ENCODE peak calls at places on chromosomes 5 and 9, in nine cellular contexts. One of them, this sample, is unnamed. For H3K9me3, the result is how much of the 10 kb centered on the place peaks cover.

GRCh38 chr5:67059747-67060490 is 136.7 kb downstream of the CD180 start:
- DNase-seq in H9: no peak
- DNase-seq in keratinocyte: no peak
- DNase-seq in kidney: no peak
- DNase-seq in IMR-90: peak
- DNase-seq in endothelial cell of umbilical vein: peak
- DNase-seq in GM23248: peak
- DNase-seq in fibroblast of lung: peak
- DNase-seq in neural progenitor cell: no peak
- DNase-seq in this sample: no peak

GRCh38 chr5:94376672-94377345 is 241.6 kb downstream of the KIAA0825 start:
- DNase-seq in keratinocyte: no peak
- DNase-seq in endothelial cell of umbilical vein: no peak
- DNase-seq in GM23248: no peak
- DNase-seq in H9: no peak
- DNase-seq in fibroblast of lung: peak
- DNase-seq in neural progenitor cell: no peak
- DNase-seq in kidney: no peak
- DNase-seq in IMR-90: no peak
- DNase-seq in this sample: no peak

GRCh38 chr9:10134266-10134665 is 478.5 kb downstream of the PTPRD start:
- DNase-seq in keratinocyte: no peak
- DNase-seq in IMR-90: no peak
- DNase-seq in kidney: no peak
- DNase-seq in endothelial cell of umbilical vein: no peak
- DNase-seq in fibroblast of lung: no peak
- DNase-seq in neural progenitor cell: no peak
- DNase-seq in GM23248: no peak
- DNase-seq in H9: no peak
- DNase-seq in this sample: no peak

GRCh38 chr5:57316798-57317327 is 143.0 kb downstream of the GPBP1 start:
- DNase-seq in kidney: no peak
- DNase-seq in GM23248: peak
- DNase-seq in keratinocyte: no peak
- DNase-seq in H9: no peak
- DNase-seq in IMR-90: peak
- DNase-seq in endothelial cell of umbilical vein: peak
- DNase-seq in neural progenitor cell: no peak
- DNase-seq in fibroblast of lung: peak
- DNase-seq in this sample: no peak

GRCh38 chr9:36479086-36479485 is 79.0 kb upstream of the RNF38 start:
- DNase-seq in fibroblast of lung: no peak
- DNase-seq in endothelial cell of umbilical vein: no peak
- DNase-seq in H9: no peak
- DNase-seq in IMR-90: no peak
- DNase-seq in GM23248: no peak
- DNase-seq in kidney: no peak
- DNase-seq in keratinocyte: no peak
- DNase-seq in neural progenitor cell: no peak
- DNase-seq in this sample: no peak

GRCh38 chr9:14690986-14691730 is 2.1 kb downstream of the ZDHHC21 start:
- DNase-seq in IMR-90: no peak
- DNase-seq in kidney: no peak
- DNase-seq in endothelial cell of umbilical vein: peak
- DNase-seq in keratinocyte: no peak
- DNase-seq in GM23248: peak
- DNase-seq in neural progenitor cell: no peak
- DNase-seq in H9: no peak
- DNase-seq in fibroblast of lung: peak
- DNase-seq in this sample: no peak

GRCh38 chr9:121316852-121317373 is 49.0 kb downstream of the GSN start:
- DNase-seq in neural progenitor cell: no peak
- DNase-seq in fibroblast of lung: no peak
- DNase-seq in kidney: no peak
- DNase-seq in H9: no peak
- DNase-seq in GM23248: no peak
- DNase-seq in keratinocyte: no peak
- DNase-seq in IMR-90: no peak
- DNase-seq in endothelial cell of umbilical vein: no peak
- DNase-seq in this sample: no peak

GRCh38 chr9:126295516-126295915 is 31.1 kb upstream of the MVB12B start:
- DNase-seq in neural progenitor cell: no peak
- DNase-seq in IMR-90: no peak
- DNase-seq in H9: no peak
- DNase-seq in fibroblast of lung: no peak
- DNase-seq in kidney: no peak
- DNase-seq in keratinocyte: no peak
- DNase-seq in GM23248: no peak
- DNase-seq in endothelial cell of umbilical vein: no peak
- DNase-seq in this sample: no peak

GRCh38 chr5:135718151-135718550 is 116.3 kb upstream of the SLC25A48 start:
- DNase-seq in IMR-90: peak
- DNase-seq in neural progenitor cell: no peak
- DNase-seq in kidney: no peak
- DNase-seq in keratinocyte: no peak
- DNase-seq in endothelial cell of umbilical vein: no peak
- DNase-seq in H9: no peak
- DNase-seq in fibroblast of lung: peak
- DNase-seq in GM23248: peak
- DNase-seq in this sample: no peak

GRCh38 chr5:73311291-73312110 is 137.1 kb downstream of the FOXD1 start:
- DNase-seq in kidney: peak
- DNase-seq in fibroblast of lung: peak
- DNase-seq in IMR-90: peak
- DNase-seq in keratinocyte: peak
- DNase-seq in H9: peak
- DNase-seq in endothelial cell of umbilical vein: no peak
- DNase-seq in neural progenitor cell: peak
- DNase-seq in GM23248: peak
- DNase-seq in this sample: no peak

GRCh38 chr9:4620881-4621555 is 41.1 kb upstream of the PLPP6 start:
- DNase-seq in fibroblast of lung: peak
- DNase-seq in kidney: no peak
- DNase-seq in keratinocyte: no peak
- DNase-seq in GM23248: peak
- DNase-seq in H9: no peak
- DNase-seq in endothelial cell of umbilical vein: peak
- DNase-seq in IMR-90: peak
- DNase-seq in neural progenitor cell: peak
- DNase-seq in this sample: no peak

GRCh38 chr9:18268381-18268780 is 205.6 kb upstream of the ADAMTSL1 start:
- DNase-seq in fibroblast of lung: peak
- DNase-seq in GM23248: peak
- DNase-seq in H9: no peak
- DNase-seq in IMR-90: peak
- DNase-seq in neural progenitor cell: peak
- DNase-seq in kidney: no peak
- DNase-seq in keratinocyte: peak
- DNase-seq in endothelial cell of umbilical vein: peak
- DNase-seq in this sample: no peak

GRCh38 chr9:136619742-136620440 is 42.8 kb upstream of the EGFL7 start:
- DNase-seq in IMR-90: peak
- DNase-seq in fibroblast of lung: peak
- DNase-seq in keratinocyte: no peak
- DNase-seq in kidney: no peak
- DNase-seq in GM23248: no peak
- DNase-seq in neural progenitor cell: no peak
- DNase-seq in H9: no peak
- DNase-seq in endothelial cell of umbilical vein: no peak
- DNase-seq in this sample: no peak

GRCh38 chr5:179166171-179166885 is 106.2 kb downstream of the ZNF354C start:
- DNase-seq in kidney: peak
- DNase-seq in H9: no peak
- DNase-seq in IMR-90: no peak
- DNase-seq in fibroblast of lung: no peak
- DNase-seq in GM23248: no peak
- DNase-seq in endothelial cell of umbilical vein: no peak
- DNase-seq in keratinocyte: no peak
- DNase-seq in neural progenitor cell: no peak
- DNase-seq in this sample: no peak

GRCh38 chr5:179166886-179167841 is 107.0 kb downstream of the ZNF354C start:
- DNase-seq in GM23248: peak
- DNase-seq in neural progenitor cell: peak
- DNase-seq in endothelial cell of umbilical vein: no peak
- DNase-seq in keratinocyte: no peak
- DNase-seq in fibroblast of lung: peak
- DNase-seq in kidney: peak
- DNase-seq in H9: peak
- DNase-seq in IMR-90: peak
- DNase-seq in this sample: peak

GRCh38 chr5:179165421-179166170 is 105.4 kb downstream of the ZNF354C start:
- DNase-seq in fibroblast of lung: no peak
- DNase-seq in keratinocyte: no peak
- DNase-seq in endothelial cell of umbilical vein: no peak
- DNase-seq in GM23248: no peak
- DNase-seq in H9: no peak
- DNase-seq in IMR-90: no peak
- DNase-seq in neural progenitor cell: no peak
- DNase-seq in kidney: peak
- DNase-seq in this sample: no peak

GRCh38 chr5:179168636-179169035 is 108.5 kb downstream of the ZNF354C start:
- DNase-seq in kidney: peak
- DNase-seq in endothelial cell of umbilical vein: no peak
- DNase-seq in H9: no peak
- DNase-seq in IMR-90: no peak
- DNase-seq in neural progenitor cell: no peak
- DNase-seq in fibroblast of lung: no peak
- DNase-seq in keratinocyte: no peak
- DNase-seq in GM23248: no peak
- DNase-seq in this sample: no peak

DNA sequence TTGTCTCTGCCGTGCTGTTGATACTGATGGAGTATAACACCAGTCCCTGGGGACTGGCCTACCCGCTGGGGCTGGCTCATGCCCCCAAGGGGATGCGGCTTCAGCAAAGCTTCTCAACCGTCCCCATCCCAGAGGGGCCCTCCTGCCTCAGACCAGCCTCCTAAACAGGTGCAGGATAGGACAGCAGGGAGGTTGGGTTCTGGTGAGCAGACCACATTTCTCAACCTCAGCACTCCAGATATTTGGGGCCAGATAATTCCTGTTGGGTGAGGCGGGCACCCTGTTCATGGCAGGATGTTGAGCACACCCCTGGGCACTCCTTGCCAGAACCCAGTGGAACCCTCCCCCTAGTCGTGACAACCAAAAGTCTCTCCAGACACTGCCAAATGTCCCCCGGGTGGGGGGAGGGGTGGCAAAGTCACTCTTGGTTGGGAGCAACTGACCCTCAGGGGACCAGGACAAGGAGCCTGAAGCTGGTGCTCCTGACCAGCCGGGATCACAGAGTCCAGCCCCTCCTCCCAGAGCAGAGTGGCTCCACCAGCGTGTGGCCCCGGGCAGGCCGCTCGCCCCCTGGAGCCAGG is 107.8 kb downstream of the ZNF354C start:
- DNase-seq in IMR-90: no peak
- DNase-seq in kidney: peak
- DNase-seq in fibroblast of lung: no peak
- DNase-seq in GM23248: peak
- DNase-seq in H9: peak
- DNase-seq in keratinocyte: no peak
- DNase-seq in neural progenitor cell: no peak
- DNase-seq in endothelial cell of umbilical vein: no peak
- DNase-seq in this sample: no peak
- H3K9me3 ChIP-seq in IMR-90: under half
- H3K9me3 ChIP-seq in kidney: under half
- H3K9me3 ChIP-seq in fibroblast of lung: under half
- H3K9me3 ChIP-seq in GM23248: under half
- H3K9me3 ChIP-seq in H9: under half
- H3K9me3 ChIP-seq in keratinocyte: under half
- H3K9me3 ChIP-seq in neural progenitor cell: under half
- H3K9me3 ChIP-seq in endothelial cell of umbilical vein: under half
- H3K9me3 ChIP-seq in this sample: under half

DNA sequence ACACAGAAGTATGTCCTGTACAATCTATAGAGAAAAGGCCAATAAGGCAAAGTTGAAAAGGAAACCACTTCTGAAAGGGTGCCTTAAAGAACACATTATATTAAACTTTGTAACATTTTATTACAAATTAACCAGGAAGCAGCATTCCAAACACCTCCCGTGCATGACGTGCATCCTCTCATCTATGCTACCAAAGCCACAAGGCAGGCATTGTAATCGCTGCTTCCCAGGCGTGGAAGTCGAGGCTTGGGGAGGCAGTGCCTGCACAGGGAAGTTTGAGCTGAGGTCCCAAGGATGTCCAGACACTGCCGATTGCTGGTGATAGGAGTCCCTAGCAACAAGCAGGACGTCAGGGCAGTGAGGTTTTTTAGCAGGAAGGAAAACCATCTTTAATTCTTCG is 44.3 kb upstream of the BARHL1 start:
- DNase-seq in IMR-90: no peak
- DNase-seq in kidney: no peak
- DNase-seq in neural progenitor cell: no peak
- DNase-seq in H9: no peak
- DNase-seq in keratinocyte: no peak
- DNase-seq in GM23248: no peak
- DNase-seq in endothelial cell of umbilical vein: no peak
- DNase-seq in fibroblast of lung: no peak
- DNase-seq in this sample: no peak
- H3K9ac ChIP-seq in IMR-90: no peak
- H3K9ac ChIP-seq in kidney: no peak
- H3K9ac ChIP-seq in neural progenitor cell: no peak
- H3K9ac ChIP-seq in H9: no peak
- H3K9ac ChIP-seq in keratinocyte: no peak
- H3K9ac ChIP-seq in GM23248: no peak
- H3K9ac ChIP-seq in endothelial cell of umbilical vein: no peak
- H3K9ac ChIP-seq in fibroblast of lung: no peak
- H3K9ac ChIP-seq in this sample: no peak

GRCh38 chr5:65341835-65342234 is 139.9 kb downstream of the ADAMTS6 start:
- DNase-seq in fibroblast of lung: no peak
- DNase-seq in neural progenitor cell: no peak
- DNase-seq in GM23248: peak
- DNase-seq in IMR-90: no peak
- DNase-seq in H9: no peak
- DNase-seq in endothelial cell of umbilical vein: no peak
- DNase-seq in kidney: no peak
- DNase-seq in keratinocyte: no peak
- DNase-seq in this sample: no peak
- H3K9me3 ChIP-seq in fibroblast of lung: under half
- H3K9me3 ChIP-seq in neural progenitor cell: under half
- H3K9me3 ChIP-seq in GM23248: under half
- H3K9me3 ChIP-seq in IMR-90: under half
- H3K9me3 ChIP-seq in H9: under half
- H3K9me3 ChIP-seq in endothelial cell of umbilical vein: under half
- H3K9me3 ChIP-seq in kidney: under half
- H3K9me3 ChIP-seq in keratinocyte: under half
- H3K9me3 ChIP-seq in this sample: under half

DNA sequence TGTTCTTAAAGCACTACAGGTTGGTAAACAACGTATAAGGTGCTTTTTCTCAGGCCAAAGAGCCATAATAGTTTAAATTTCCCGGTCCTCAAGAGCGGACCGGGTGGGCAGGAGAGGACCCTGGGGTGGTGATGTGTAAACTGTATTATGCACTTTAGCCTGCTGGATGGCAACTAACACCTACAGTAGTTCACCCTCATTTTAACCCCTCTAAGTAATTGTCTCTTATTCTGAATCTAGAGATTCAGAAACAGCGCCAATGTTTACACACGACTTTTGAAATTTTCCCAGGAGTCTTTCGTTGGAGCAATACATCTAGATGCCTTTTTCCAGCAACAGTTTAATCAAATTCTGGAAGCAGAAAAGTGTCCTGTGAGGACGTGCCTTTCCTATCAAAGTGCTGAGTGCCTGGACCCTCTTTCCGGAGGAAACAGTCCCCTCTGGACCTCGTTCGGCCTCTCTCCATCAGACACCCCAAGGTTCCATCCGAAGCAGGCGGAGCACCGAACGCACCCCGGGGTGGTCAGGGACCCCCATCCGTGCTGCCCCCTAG is 676 bp upstream of the OCLN start:
- DNase-seq in IMR-90: no peak
- DNase-seq in keratinocyte: no peak
- DNase-seq in H9: no peak
- DNase-seq in fibroblast of lung: no peak
- DNase-seq in GM23248: no peak
- DNase-seq in kidney: no peak
- DNase-seq in endothelial cell of umbilical vein: no peak
- DNase-seq in neural progenitor cell: no peak
- DNase-seq in this sample: no peak
- H3K9ac ChIP-seq in IMR-90: no peak
- H3K9ac ChIP-seq in keratinocyte: peak
- H3K9ac ChIP-seq in H9: peak
- H3K9ac ChIP-seq in fibroblast of lung: no peak
- H3K9ac ChIP-seq in GM23248: no peak
- H3K9ac ChIP-seq in kidney: peak
- H3K9ac ChIP-seq in endothelial cell of umbilical vein: peak
- H3K9ac ChIP-seq in neural progenitor cell: peak
- H3K9ac ChIP-seq in this sample: no peak